ENCODE peak calls at places on chromosomes 11 and 22, in four cellular contexts. One of them, this sample, is unnamed.

GRCh38 chr11:120512727-120513435 is 1.3 kb downstream of the GRIK4 start:
- DNase-seq in transverse colon: no peak
- DNase-seq in A673: peak; percentile 29
- DNase-seq in heart left ventricle: no peak
- DNase-seq in this sample: no peak

GRCh38 chr22:41094036-41094435 is 1.6 kb downstream of the EP300 start:
- DNase-seq in transverse colon: peak; percentile 39
- DNase-seq in A673: peak; percentile 55
- DNase-seq in heart left ventricle: no peak
- DNase-seq in this sample: no peak

GRCh38 chr11:70078095-70078795 is at the start of gene ANO1:
- DNase-seq in transverse colon: no peak
- DNase-seq in A673: no peak
- DNase-seq in heart left ventricle: no peak
- DNase-seq in this sample: peak; percentile 33

GRCh38 chr22:25154686-25154999 is 45.0 kb upstream of the CRYBB3 start:
- DNase-seq in transverse colon: no peak
- DNase-seq in A673: no peak
- DNase-seq in heart left ventricle: no peak
- DNase-seq in this sample: no peak

GRCh38 chr22:39478461-39478860 is 21.6 kb downstream of the MGAT3 start:
- DNase-seq in transverse colon: no peak
- DNase-seq in A673: no peak
- DNase-seq in heart left ventricle: no peak
- DNase-seq in this sample: no peak

GRCh38 chr11:100328626-100329340 is 358.3 kb upstream of the ARHGAP42 start:
- DNase-seq in transverse colon: no peak
- DNase-seq in A673: peak; percentile 44
- DNase-seq in heart left ventricle: no peak
- DNase-seq in this sample: no peak

GRCh38 chr11:19577391-19577831 is 135.2 kb upstream of the NAV2 start:
- DNase-seq in transverse colon: no peak
- DNase-seq in A673: no peak
- DNase-seq in heart left ventricle: no peak
- DNase-seq in this sample: no peak

GRCh38 chr11:60953781-60954180 is 1.8 kb upstream of the SLC15A3 start:
- DNase-seq in transverse colon: no peak
- DNase-seq in A673: no peak
- DNase-seq in heart left ventricle: no peak
- DNase-seq in this sample: no peak

GRCh38 chr11:134497586-134497985 is 85.5 kb upstream of the B3GAT1 start:
- DNase-seq in transverse colon: peak; percentile 77
- DNase-seq in A673: no peak
- DNase-seq in heart left ventricle: no peak
- DNase-seq in this sample: peak; percentile 73

GRCh38 chr11:93740802-93741093 is 547 bp downstream of the TAF1D start:
- DNase-seq in transverse colon: peak; percentile 64
- DNase-seq in A673: peak; percentile 87
- DNase-seq in heart left ventricle: peak; percentile 74
- DNase-seq in this sample: peak; percentile 35

GRCh38 chr22:19765477-19766234 is 5.1 kb downstream of the TBX1 start:
- DNase-seq in transverse colon: no peak
- DNase-seq in A673: no peak
- DNase-seq in heart left ventricle: peak; percentile 72
- DNase-seq in this sample: no peak

GRCh38 chr11:68331338-68331947 is 19.1 kb downstream of the LRP5 start:
- DNase-seq in transverse colon: peak; percentile 51
- DNase-seq in A673: no peak
- DNase-seq in heart left ventricle: peak; percentile 67
- DNase-seq in this sample: no peak

GRCh38 chr11:13227676-13228255 is 49.8 kb upstream of the BMAL1 start:
- DNase-seq in transverse colon: no peak
- DNase-seq in A673: no peak
- DNase-seq in heart left ventricle: no peak
- DNase-seq in this sample: peak; percentile 36

GRCh38 chr22:44793106-44793505 is 40.7 kb downstream of the ARHGAP8 start:
- DNase-seq in transverse colon: no peak
- DNase-seq in A673: no peak
- DNase-seq in heart left ventricle: no peak
- DNase-seq in this sample: no peak

GRCh38 chr22:31944700-31945477 is 554 bp downstream of the YWHAH start:
- DNase-seq in transverse colon: peak; percentile 60
- DNase-seq in A673: no peak
- DNase-seq in heart left ventricle: peak; percentile 82
- DNase-seq in this sample: peak; percentile 30

GRCh38 chr11:130677486-130678153 is 229.2 kb downstream of the ADAMTS15 start:
- DNase-seq in transverse colon: no peak
- DNase-seq in A673: peak; percentile 54
- DNase-seq in heart left ventricle: no peak
- DNase-seq in this sample: no peak

GRCh38 chr11:68353669-68354068 is 41.3 kb downstream of the LRP5 start:
- DNase-seq in transverse colon: no peak
- DNase-seq in A673: no peak
- DNase-seq in heart left ventricle: no peak
- DNase-seq in this sample: no peak

GRCh38 chr22:50000587-50001387 is 11.8 kb downstream of the IL17REL start:
- DNase-seq in transverse colon: no peak
- DNase-seq in A673: no peak
- DNase-seq in heart left ventricle: no peak
- DNase-seq in this sample: no peak

GRCh38 chr22:27212617-27213177 is 555.3 kb downstream of the MIAT start:
- DNase-seq in transverse colon: peak; percentile 69
- DNase-seq in A673: peak; percentile 96
- DNase-seq in heart left ventricle: no peak
- DNase-seq in this sample: peak; percentile 31

GRCh38 chr22:26648761-26649363 is 8.5 kb upstream of the MIAT start:
- DNase-seq in transverse colon: no peak
- DNase-seq in A673: no peak
- DNase-seq in heart left ventricle: no peak
- DNase-seq in this sample: no peak

GRCh38 chr11:114102993-114103896 is 43.7 kb downstream of the ZBTB16 start:
- DNase-seq in transverse colon: no peak
- DNase-seq in A673: no peak
- DNase-seq in heart left ventricle: no peak
- DNase-seq in this sample: no peak

GRCh38 chr11:76217653-76218160 is 11.4 kb upstream of the WNT11 start:
- DNase-seq in transverse colon: no peak
- DNase-seq in A673: no peak
- DNase-seq in heart left ventricle: peak; percentile 26
- DNase-seq in this sample: no peak

GRCh38 chr11:108223449-108224149 is 732 bp downstream of the ATM start:
- DNase-seq in transverse colon: no peak
- DNase-seq in A673: no peak
- DNase-seq in heart left ventricle: no peak
- DNase-seq in this sample: no peak

GRCh38 chr11:122019908-122020694 is 95.9 kb downstream of the BLID start:
- DNase-seq in transverse colon: no peak
- DNase-seq in A673: no peak
- DNase-seq in heart left ventricle: no peak
- DNase-seq in this sample: no peak

GRCh38 chr11:86248609-86249008 is 4.1 kb downstream of the EED start:
- DNase-seq in transverse colon: no peak
- DNase-seq in A673: no peak
- DNase-seq in heart left ventricle: no peak
- DNase-seq in this sample: no peak

GRCh38 chr11:64267207-64267945 is 16.0 kb downstream of the PLCB3 start:
- DNase-seq in transverse colon: no peak
- DNase-seq in A673: no peak
- DNase-seq in heart left ventricle: no peak
- DNase-seq in this sample: no peak

GRCh38 chr11:59556883-59557205 is 45.5 kb downstream of the OR4D9 start:
- DNase-seq in transverse colon: no peak
- DNase-seq in A673: peak; percentile 78
- DNase-seq in heart left ventricle: no peak
- DNase-seq in this sample: no peak

GRCh38 chr11:70119502-70119901 is 41.4 kb downstream of the ANO1 start:
- DNase-seq in transverse colon: no peak
- DNase-seq in A673: no peak
- DNase-seq in heart left ventricle: no peak
- DNase-seq in this sample: no peak

GRCh38 chr22:17880020-17880419 is 105.8 kb upstream of the BID start:
- DNase-seq in transverse colon: no peak
- DNase-seq in A673: no peak
- DNase-seq in heart left ventricle: no peak
- DNase-seq in this sample: no peak

GRCh38 chr11:113593698-113594308 is 112.3 kb downstream of the TMPRSS5 start:
- DNase-seq in transverse colon: no peak
- DNase-seq in A673: no peak
- DNase-seq in heart left ventricle: no peak
- DNase-seq in this sample: no peak

GRCh38 chr22:28904211-28904808 is 20.9 kb downstream of the ZNRF3 start:
- DNase-seq in transverse colon: no peak
- DNase-seq in A673: peak; percentile 22
- DNase-seq in heart left ventricle: no peak
- DNase-seq in this sample: peak; percentile 81

GRCh38 chr11:16572946-16573345 is 165.5 kb upstream of the C11orf58 start:
- DNase-seq in transverse colon: no peak
- DNase-seq in A673: peak; percentile 53
- DNase-seq in heart left ventricle: no peak
- DNase-seq in this sample: no peak

GRCh38 chr11:34464591-34465036 is 25.9 kb downstream of the CAT start:
- DNase-seq in transverse colon: no peak
- DNase-seq in A673: peak; percentile 40
- DNase-seq in heart left ventricle: no peak
- DNase-seq in this sample: no peak

GRCh38 chr22:31490496-31490925 is 869 bp upstream of the EIF4ENIF1 start:
- DNase-seq in transverse colon: peak; percentile 78
- DNase-seq in A673: peak; percentile 66
- DNase-seq in heart left ventricle: peak; percentile 56
- DNase-seq in this sample: peak; percentile 28

GRCh38 chr11:11075515-11076171 is 217.8 kb upstream of the ZBED5 start:
- DNase-seq in transverse colon: no peak
- DNase-seq in A673: peak; percentile 8
- DNase-seq in heart left ventricle: no peak
- DNase-seq in this sample: no peak

GRCh38 chr11:113014731-113015455 is 53.7 kb downstream of the NCAM1 start:
- DNase-seq in transverse colon: peak; percentile 20
- DNase-seq in A673: no peak
- DNase-seq in heart left ventricle: peak; percentile 78
- DNase-seq in this sample: peak; percentile 8

DNA sequence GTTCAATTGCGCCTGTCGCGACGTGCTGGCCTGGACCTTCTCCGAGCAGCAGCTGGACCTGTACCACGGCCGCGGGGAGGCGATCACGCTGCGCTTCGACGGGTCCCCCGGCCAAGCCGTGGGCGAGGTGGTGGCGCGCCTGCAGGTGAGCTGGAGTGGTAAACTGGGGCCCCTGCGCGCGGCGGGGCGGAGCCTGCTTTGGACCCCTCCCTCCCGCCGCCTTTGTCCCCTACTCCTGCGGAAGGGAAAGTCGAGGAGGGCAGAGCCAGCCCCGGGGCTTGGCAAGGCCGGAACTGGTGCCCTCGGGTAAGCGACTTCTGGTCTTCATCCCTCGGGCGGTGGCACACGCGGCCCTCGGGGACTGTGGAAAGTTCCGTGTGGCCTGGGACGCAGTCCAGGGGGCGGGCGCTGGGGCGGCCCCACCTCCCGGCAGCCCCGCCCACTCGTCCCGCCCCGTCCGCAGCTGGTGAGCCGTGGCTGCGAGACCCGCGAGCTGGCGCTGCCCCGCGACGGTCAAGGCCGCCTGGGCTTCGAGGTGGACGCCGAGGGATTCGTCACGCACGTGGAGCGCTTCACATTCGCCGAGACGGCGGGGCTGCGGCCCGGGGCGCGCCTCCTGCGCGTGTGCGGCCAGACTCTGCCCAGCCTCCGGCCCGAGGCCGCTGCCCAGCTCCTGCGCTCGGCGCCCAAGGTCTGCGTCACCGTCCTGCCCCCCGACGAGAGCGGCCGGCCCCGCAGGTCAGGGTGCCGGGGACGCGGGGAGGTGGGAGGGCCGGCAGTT is 9.2 kb downstream of the SIPA1 start:
- DNase-seq in transverse colon: peak; percentile 75
- DNase-seq in A673: peak; percentile 57
- DNase-seq in heart left ventricle: no peak
- DNase-seq in this sample: peak; percentile 58
- H3K4me3 ChIP-seq in transverse colon: peak overlapping the region; percentile 48
- H3K4me3 ChIP-seq in A673: peak overlapping the region; percentile 39
- H3K4me3 ChIP-seq in heart left ventricle: no peak overlapping the region
- H3K4me3 ChIP-seq in this sample: peak overlapping the region; percentile 45

DNA sequence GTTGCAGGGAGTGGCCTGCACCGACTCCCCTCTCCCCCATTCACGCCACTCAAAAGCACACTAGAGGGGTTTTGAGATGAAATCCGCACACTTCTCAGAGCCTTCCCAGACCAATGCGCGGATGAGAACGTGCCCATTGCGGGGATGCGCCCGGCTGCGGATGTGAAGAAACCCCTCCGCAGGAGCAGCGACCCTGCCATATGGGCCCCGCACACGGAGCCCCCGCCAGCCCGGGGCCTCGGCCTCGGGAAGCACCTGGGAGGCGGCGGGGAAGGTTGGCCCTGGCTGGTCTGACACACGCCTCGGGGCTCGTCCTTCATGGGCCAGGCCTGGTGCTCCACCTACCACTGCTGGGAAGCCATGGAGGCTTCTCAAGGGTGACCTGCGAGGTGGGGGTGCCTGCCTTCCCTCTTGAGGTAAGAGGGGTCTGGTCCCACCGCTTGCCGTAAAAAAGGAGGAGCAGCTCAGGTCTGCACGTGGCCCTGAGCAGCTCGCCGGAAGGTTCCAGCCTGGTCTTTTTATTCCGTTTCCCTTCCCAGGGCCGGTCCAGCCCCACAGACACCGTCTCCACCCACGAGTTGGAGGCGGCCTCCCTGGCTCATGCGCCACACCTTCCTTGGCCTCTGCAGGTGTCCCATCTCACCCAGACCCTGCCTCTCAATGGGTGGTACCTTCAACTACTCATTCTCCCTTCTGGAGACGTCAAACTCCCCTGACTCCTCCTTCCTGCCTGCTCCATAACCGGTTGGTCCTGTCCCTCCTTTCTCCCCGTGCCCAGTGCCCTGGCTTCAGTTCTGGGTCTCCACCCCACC is 39.4 kb downstream of the TRMU start:
- DNase-seq in transverse colon: peak; percentile 85
- DNase-seq in A673: no peak
- DNase-seq in heart left ventricle: no peak
- DNase-seq in this sample: peak; percentile 93
- H3K27ac ChIP-seq in transverse colon: peak overlapping the region; percentile 82
- H3K27ac ChIP-seq in A673: no peak overlapping the region
- H3K27ac ChIP-seq in heart left ventricle: no peak overlapping the region
- H3K27ac ChIP-seq in this sample: peak overlapping the region; percentile 70

GRCh38 chr11:44963948-44964347 is 13.3 kb upstream of the TP53I11 start:
- DNase-seq in transverse colon: no peak
- DNase-seq in A673: no peak
- DNase-seq in heart left ventricle: no peak
- DNase-seq in this sample: no peak
- H3K4me1 ChIP-seq in transverse colon: no peaks in the 10 kb centered on the region
- H3K4me1 ChIP-seq in A673: peaks cover 7% of the 10 kb centered on the region
- H3K4me1 ChIP-seq in heart left ventricle: no peaks in the 10 kb centered on the region
- H3K4me1 ChIP-seq in this sample: no peaks in the 10 kb centered on the region

DNA sequence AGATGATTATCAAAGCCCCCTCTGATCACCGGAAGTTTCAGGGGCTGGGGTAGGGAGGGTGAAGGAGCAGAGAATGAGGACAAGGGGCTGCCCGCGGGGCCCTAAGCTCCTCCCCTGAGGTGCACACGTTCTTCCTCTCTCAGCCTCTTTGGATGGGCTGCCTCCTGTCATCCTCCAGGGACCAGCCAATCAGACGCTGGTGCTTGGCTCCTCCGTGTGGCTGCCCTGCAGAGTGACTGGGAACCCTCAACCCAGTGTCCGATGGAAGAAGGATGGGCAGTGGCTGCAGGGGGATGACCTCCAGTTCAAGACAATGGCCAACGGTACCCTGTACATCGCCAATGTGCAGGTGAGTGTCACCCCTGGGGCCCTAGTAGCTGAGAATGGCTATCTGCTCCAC is 7.5 kb downstream of the ROBO3 start:
- DNase-seq in transverse colon: no peak
- DNase-seq in A673: no peak
- DNase-seq in heart left ventricle: no peak
- DNase-seq in this sample: no peak
- H3K4me3 ChIP-seq in transverse colon: no peak overlapping the region
- H3K4me3 ChIP-seq in A673: no peak overlapping the region
- H3K4me3 ChIP-seq in heart left ventricle: no peak overlapping the region
- H3K4me3 ChIP-seq in this sample: no peak overlapping the region

This sample was measured in prostate gland.